ENCODE peak calls at places on chromosomes 7 and 10, in five cellular contexts. One of them, this sample, is unnamed.

GRCh38 chr10:46555713-46556514 is 544 bp downstream of the GPRIN2 start:
- DNase-seq in neural progenitor cell: peak; percentile 82
- DNase-seq in sigmoid colon: peak; percentile 66
- DNase-seq in GM23338: peak; percentile 94
- DNase-seq in transverse colon: peak; percentile 55
- DNase-seq in this sample: no peak

GRCh38 chr10:115417585-115418265 is 324.6 kb downstream of the ATRNL1 start:
- DNase-seq in neural progenitor cell: peak; percentile 81
- DNase-seq in sigmoid colon: peak; percentile 44
- DNase-seq in GM23338: peak; percentile 89
- DNase-seq in transverse colon: peak; percentile 8
- DNase-seq in this sample: peak; percentile 47

GRCh38 chr10:118310822-118311221 is 31.3 kb downstream of the FAM204A start:
- DNase-seq in neural progenitor cell: no peak
- DNase-seq in sigmoid colon: no peak
- DNase-seq in GM23338: no peak
- DNase-seq in transverse colon: no peak
- DNase-seq in this sample: no peak

GRCh38 chr7:131008840-131009651 is 275.0 kb upstream of the KLF14 start:
- DNase-seq in neural progenitor cell: no peak
- DNase-seq in sigmoid colon: no peak
- DNase-seq in GM23338: no peak
- DNase-seq in transverse colon: no peak
- DNase-seq in this sample: no peak

GRCh38 chr7:114988755-114989154 is 66.9 kb downstream of the MDFIC start:
- DNase-seq in neural progenitor cell: no peak
- DNase-seq in sigmoid colon: peak; percentile 53
- DNase-seq in GM23338: no peak
- DNase-seq in transverse colon: peak; percentile 15
- DNase-seq in this sample: peak; percentile 29

GRCh38 chr10:70830185-70830584 is 14.4 kb downstream of the SGPL1 start:
- DNase-seq in neural progenitor cell: no peak
- DNase-seq in sigmoid colon: no peak
- DNase-seq in GM23338: no peak
- DNase-seq in transverse colon: no peak
- DNase-seq in this sample: no peak

GRCh38 chr10:125035136-125035535 is 93.2 kb downstream of the ZRANB1 start:
- DNase-seq in neural progenitor cell: no peak
- DNase-seq in sigmoid colon: no peak
- DNase-seq in GM23338: peak; percentile 57
- DNase-seq in transverse colon: no peak
- DNase-seq in this sample: peak; percentile 42

GRCh38 chr7:85823379-85823778 is 636.5 kb upstream of the SEMA3D start:
- DNase-seq in neural progenitor cell: no peak
- DNase-seq in sigmoid colon: no peak
- DNase-seq in GM23338: no peak
- DNase-seq in transverse colon: no peak
- DNase-seq in this sample: peak; percentile 21

GRCh38 chr10:129870926-129871660 is 93.0 kb downstream of the EBF3 start:
- DNase-seq in neural progenitor cell: peak; percentile 76
- DNase-seq in sigmoid colon: no peak
- DNase-seq in GM23338: no peak
- DNase-seq in transverse colon: no peak
- DNase-seq in this sample: peak; percentile 60

GRCh38 chr7:131238260-131238940 is 89.3 kb upstream of the MKLN1 start:
- DNase-seq in neural progenitor cell: no peak
- DNase-seq in sigmoid colon: no peak
- DNase-seq in GM23338: no peak
- DNase-seq in transverse colon: no peak
- DNase-seq in this sample: no peak

GRCh38 chr7:30159698-30160143 is 24.9 kb downstream of the MTURN start:
- DNase-seq in neural progenitor cell: no peak
- DNase-seq in sigmoid colon: no peak
- DNase-seq in GM23338: peak; percentile 61
- DNase-seq in transverse colon: peak; percentile 41
- DNase-seq in this sample: peak; percentile 59

GRCh38 chr10:51063659-51064535 is 10.4 kb upstream of the PRKG1 start:
- DNase-seq in neural progenitor cell: peak; percentile 54
- DNase-seq in sigmoid colon: no peak
- DNase-seq in GM23338: peak; percentile 70
- DNase-seq in transverse colon: no peak
- DNase-seq in this sample: peak; percentile 42

GRCh38 chr7:98553666-98554065 is 63.4 kb upstream of the NPTX2 start:
- DNase-seq in neural progenitor cell: no peak
- DNase-seq in sigmoid colon: no peak
- DNase-seq in GM23338: no peak
- DNase-seq in transverse colon: no peak
- DNase-seq in this sample: peak; percentile 36

GRCh38 chr7:6709808-6710207 is 3.1 kb upstream of the ZNF12 start:
- DNase-seq in neural progenitor cell: no peak
- DNase-seq in sigmoid colon: no peak
- DNase-seq in GM23338: peak; percentile 13
- DNase-seq in transverse colon: no peak
- DNase-seq in this sample: peak; percentile 17

GRCh38 chr10:117425908-117426566 is 50.8 kb upstream of the PDZD8 start:
- DNase-seq in neural progenitor cell: no peak
- DNase-seq in sigmoid colon: no peak
- DNase-seq in GM23338: no peak
- DNase-seq in transverse colon: no peak
- DNase-seq in this sample: no peak

GRCh38 chr7:108972009-108972408 is 402.3 kb downstream of the DNAJB9 start:
- DNase-seq in neural progenitor cell: no peak
- DNase-seq in sigmoid colon: no peak
- DNase-seq in GM23338: no peak
- DNase-seq in transverse colon: no peak
- DNase-seq in this sample: no peak

GRCh38 chr10:117137911-117138642 is at the start of gene VAX1:
- DNase-seq in neural progenitor cell: peak; percentile 76
- DNase-seq in sigmoid colon: no peak
- DNase-seq in GM23338: peak; percentile 61
- DNase-seq in transverse colon: no peak
- DNase-seq in this sample: no peak

GRCh38 chr10:113273877-113274829 is 278.7 kb upstream of the HABP2 start:
- DNase-seq in neural progenitor cell: no peak
- DNase-seq in sigmoid colon: no peak
- DNase-seq in GM23338: no peak
- DNase-seq in transverse colon: no peak
- DNase-seq in this sample: peak; percentile 5

GRCh38 chr10:16717617-16718395 is 99.4 kb downstream of the RSU1 start:
- DNase-seq in neural progenitor cell: no peak
- DNase-seq in sigmoid colon: no peak
- DNase-seq in GM23338: no peak
- DNase-seq in transverse colon: no peak
- DNase-seq in this sample: peak; percentile 5

GRCh38 chr7:6158424-6159096 is 113.9 kb downstream of the CYTH3 start:
- DNase-seq in neural progenitor cell: no peak
- DNase-seq in sigmoid colon: peak; percentile 64
- DNase-seq in GM23338: no peak
- DNase-seq in transverse colon: no peak
- DNase-seq in this sample: no peak

GRCh38 chr10:86334515-86335085 is 32.0 kb downstream of the GRID1 start:
- DNase-seq in neural progenitor cell: peak; percentile 50
- DNase-seq in sigmoid colon: peak; percentile 14
- DNase-seq in GM23338: peak; percentile 66
- DNase-seq in transverse colon: no peak
- DNase-seq in this sample: no peak

GRCh38 chr10:13942030-13942429 is 355.3 kb downstream of the PRPF18 start:
- DNase-seq in neural progenitor cell: no peak
- DNase-seq in sigmoid colon: no peak
- DNase-seq in GM23338: no peak
- DNase-seq in transverse colon: no peak
- DNase-seq in this sample: no peak

GRCh38 chr7:34160261-34160752 is 255.0 kb downstream of the BMPER start:
- DNase-seq in neural progenitor cell: no peak
- DNase-seq in sigmoid colon: no peak
- DNase-seq in GM23338: no peak
- DNase-seq in transverse colon: no peak
- DNase-seq in this sample: no peak

GRCh38 chr10:12419279-12419847 is 70.0 kb downstream of the CAMK1D start:
- DNase-seq in neural progenitor cell: no peak
- DNase-seq in sigmoid colon: peak; percentile 86
- DNase-seq in GM23338: no peak
- DNase-seq in transverse colon: no peak
- DNase-seq in this sample: no peak

GRCh38 chr7:6271694-6272371 is 591 bp downstream of the CYTH3 start:
- DNase-seq in neural progenitor cell: no peak
- DNase-seq in sigmoid colon: peak; percentile 72
- DNase-seq in GM23338: no peak
- DNase-seq in transverse colon: peak; percentile 28
- DNase-seq in this sample: peak; percentile 34

GRCh38 chr7:71402684-71403083 is 270.7 kb downstream of the GALNT17 start:
- DNase-seq in neural progenitor cell: no peak
- DNase-seq in sigmoid colon: no peak
- DNase-seq in GM23338: no peak
- DNase-seq in transverse colon: no peak
- DNase-seq in this sample: no peak

GRCh38 chr7:46725838-46726237 is 804.8 kb upstream of the IGFBP3 start:
- DNase-seq in neural progenitor cell: no peak
- DNase-seq in sigmoid colon: no peak
- DNase-seq in GM23338: no peak
- DNase-seq in transverse colon: no peak
- DNase-seq in this sample: no peak

GRCh38 chr10:116268976-116269375 is 4.0 kb downstream of the GFRA1 start:
- DNase-seq in neural progenitor cell: no peak
- DNase-seq in sigmoid colon: no peak
- DNase-seq in GM23338: no peak
- DNase-seq in transverse colon: no peak
- DNase-seq in this sample: no peak

GRCh38 chr7:100655908-100656674 is at the start of gene ACTL6B:
- DNase-seq in neural progenitor cell: peak; percentile 95
- DNase-seq in sigmoid colon: no peak
- DNase-seq in GM23338: peak; percentile 95
- DNase-seq in transverse colon: peak; percentile 21
- DNase-seq in this sample: no peak

GRCh38 chr10:12660812-12661211 is 311.5 kb downstream of the CAMK1D start:
- DNase-seq in neural progenitor cell: no peak
- DNase-seq in sigmoid colon: no peak
- DNase-seq in GM23338: no peak
- DNase-seq in transverse colon: no peak
- DNase-seq in this sample: no peak

GRCh38 chr10:55629792-55630490 is 731.1 kb downstream of the ZWINT start:
- DNase-seq in neural progenitor cell: peak; percentile 75
- DNase-seq in sigmoid colon: no peak
- DNase-seq in GM23338: peak; percentile 65
- DNase-seq in transverse colon: no peak
- DNase-seq in this sample: no peak

GRCh38 chr7:27198138-27198841 is 1.6 kb downstream of the HOXA13 start:
- DNase-seq in neural progenitor cell: no peak
- DNase-seq in sigmoid colon: no peak
- DNase-seq in GM23338: no peak
- DNase-seq in transverse colon: no peak
- DNase-seq in this sample: no peak

GRCh38 chr7:143147070-143147469 is 15.2 kb downstream of the PIP start:
- DNase-seq in neural progenitor cell: no peak
- DNase-seq in sigmoid colon: no peak
- DNase-seq in GM23338: no peak
- DNase-seq in transverse colon: no peak
- DNase-seq in this sample: no peak

GRCh38 chr10:22022257-22023051 is 18.9 kb upstream of the DNAJC1 start:
- DNase-seq in neural progenitor cell: no peak
- DNase-seq in sigmoid colon: no peak
- DNase-seq in GM23338: no peak
- DNase-seq in transverse colon: peak; percentile 20
- DNase-seq in this sample: no peak
- H3K4me3 ChIP-seq in neural progenitor cell: no peak overlapping the region
- H3K4me3 ChIP-seq in sigmoid colon: no peak overlapping the region
- H3K4me3 ChIP-seq in GM23338: no peak overlapping the region
- H3K4me3 ChIP-seq in transverse colon: no peak overlapping the region
- H3K4me3 ChIP-seq in this sample: no peak overlapping the region

GRCh38 chr10:79224263-79224949 is 122.9 kb upstream of the PPIF start:
- DNase-seq in neural progenitor cell: no peak
- DNase-seq in sigmoid colon: peak; percentile 82
- DNase-seq in GM23338: no peak
- DNase-seq in transverse colon: no peak
- DNase-seq in this sample: no peak
- H3K27ac ChIP-seq in neural progenitor cell: no peak overlapping the region
- H3K27ac ChIP-seq in sigmoid colon: peak overlapping the region; percentile 86
- H3K27ac ChIP-seq in GM23338: no peak overlapping the region
- H3K27ac ChIP-seq in transverse colon: peak overlapping the region; percentile 85
- H3K27ac ChIP-seq in this sample: no peak overlapping the region

GRCh38 chr10:42697926-42698325 is 59.6 kb upstream of the ZNF33B start:
- DNase-seq in neural progenitor cell: no peak
- DNase-seq in sigmoid colon: no peak
- DNase-seq in GM23338: no peak
- DNase-seq in transverse colon: no peak
- DNase-seq in this sample: no peak
- H3K4me3 ChIP-seq in neural progenitor cell: no peak overlapping the region
- H3K4me3 ChIP-seq in sigmoid colon: no peak overlapping the region
- H3K4me3 ChIP-seq in GM23338: no peak overlapping the region
- H3K4me3 ChIP-seq in transverse colon: no peak overlapping the region
- H3K4me3 ChIP-seq in this sample: no peak overlapping the region

GRCh38 chr7:135795846-135796570 is 47.4 kb upstream of the FAM180A start:
- DNase-seq in neural progenitor cell: no peak
- DNase-seq in sigmoid colon: no peak
- DNase-seq in GM23338: no peak
- DNase-seq in transverse colon: no peak
- DNase-seq in this sample: no peak
- H3K27ac ChIP-seq in neural progenitor cell: no peak overlapping the region
- H3K27ac ChIP-seq in sigmoid colon: peak overlapping the region; percentile 55
- H3K27ac ChIP-seq in GM23338: no peak overlapping the region
- H3K27ac ChIP-seq in transverse colon: peak overlapping the region; percentile 63
- H3K27ac ChIP-seq in this sample: no peak overlapping the region

GRCh38 chr7:103528152-103528551 is 82.1 kb upstream of the SLC26A5 start:
- DNase-seq in neural progenitor cell: no peak
- DNase-seq in sigmoid colon: no peak
- DNase-seq in GM23338: no peak
- DNase-seq in transverse colon: no peak
- DNase-seq in this sample: no peak
- H3K4me3 ChIP-seq in neural progenitor cell: no peak overlapping the region
- H3K4me3 ChIP-seq in sigmoid colon: no peak overlapping the region
- H3K4me3 ChIP-seq in GM23338: no peak overlapping the region
- H3K4me3 ChIP-seq in transverse colon: no peak overlapping the region
- H3K4me3 ChIP-seq in this sample: no peak overlapping the region

DNA sequence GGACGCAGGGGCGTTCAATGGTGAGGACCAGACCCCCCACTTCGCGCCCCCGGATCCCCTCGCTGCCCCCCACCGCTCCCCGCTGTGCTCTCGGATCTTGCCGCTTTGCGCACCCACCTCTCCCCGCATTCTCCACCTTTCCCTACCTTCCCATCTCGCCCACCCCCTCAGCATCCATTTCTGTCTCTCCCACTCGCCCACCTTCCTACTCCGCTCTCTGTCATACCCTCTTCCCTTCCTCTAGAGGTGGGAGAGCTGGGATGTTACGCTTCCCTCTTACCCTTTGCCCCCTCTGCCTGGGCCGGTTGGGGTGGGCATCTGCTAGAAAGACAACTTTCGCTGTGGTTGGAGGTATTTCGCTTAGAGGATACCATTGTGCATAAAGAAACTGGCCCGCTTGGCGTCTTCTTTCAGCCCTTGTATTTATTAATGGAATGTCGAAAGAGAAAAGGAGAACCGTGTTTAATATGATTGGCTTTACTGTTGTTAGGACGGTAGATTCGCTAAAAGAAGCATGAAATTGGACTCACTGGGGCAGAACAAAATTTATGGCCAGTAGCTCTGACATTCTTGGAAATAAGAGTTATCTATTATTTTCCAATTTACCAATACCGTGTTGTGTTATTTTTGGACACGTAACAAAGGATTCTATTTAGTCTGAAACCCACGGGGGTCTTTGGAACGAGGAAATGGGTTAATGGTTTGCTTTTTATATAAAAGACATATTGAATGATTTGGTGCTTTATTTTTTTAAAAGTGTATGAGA is 873 bp downstream of the PRKAR2B start:
- DNase-seq in neural progenitor cell: peak; percentile 52
- DNase-seq in sigmoid colon: no peak
- DNase-seq in GM23338: peak; percentile 47
- DNase-seq in transverse colon: no peak
- DNase-seq in this sample: peak; percentile 18
- H3K27ac ChIP-seq in neural progenitor cell: peak overlapping the region; percentile 71
- H3K27ac ChIP-seq in sigmoid colon: peak overlapping the region; percentile 81
- H3K27ac ChIP-seq in GM23338: no peak overlapping the region
- H3K27ac ChIP-seq in transverse colon: peak overlapping the region; percentile 74
- H3K27ac ChIP-seq in this sample: no peak overlapping the region